ENCODE peak calls at places on chromosomes 2 and 18, in eight cellular contexts. P is PC-9, J is gastrocnemius medialis, K is upper lobe of left lung, E is sigmoid colon, Q is A549, A is left lung, G is GM23338. Y is an unnamed sample.

GRCh38 chr2:217026570-217026969 is 166.7 kb upstream of the TNP1 start:
- DNase-seq in E (no peak), G (no peak), J (no peak), Q (no peak), A (no peak), P (no peak), K (no peak), Y (no peak)

GRCh38 chr18:6482198-6482977 is 67.7 kb upstream of the L3MBTL4 start:
- DNase-seq in J (peak; percentile 25), G (peak; percentile 90), A (peak; percentile 88), E (peak; percentile 84), P (no peak), Q (peak; percentile 5), K (peak; percentile 65), Y (peak; percentile 63)

GRCh38 chr2:138415891-138416494 is 85.6 kb upstream of the SPOPL start:
- DNase-seq in J (no peak), Q (no peak), P (peak; percentile 35), A (no peak), E (no peak), G (no peak), K (no peak), Y (no peak)

GRCh38 chr2:52342458-52342857 is 1310.5 kb upstream of the NRXN1 start:
- DNase-seq in K (no peak), A (no peak), P (no peak), Q (no peak), E (no peak), G (no peak), J (no peak), Y (no peak)

GRCh38 chr2:128374001-128374710 is 55.5 kb upstream of the HS6ST1 start:
- DNase-seq in A (peak; percentile 78), E (no peak), K (peak; percentile 46), G (no peak), Q (no peak), J (no peak), P (no peak), Y (peak; percentile 79)

GRCh38 chr18:24263078-24263477 is 124.2 kb downstream of the CABYR start:
- DNase-seq in P (no peak), A (no peak), E (no peak), G (no peak), J (no peak), Q (no peak), K (no peak), Y (no peak)

GRCh38 chr2:70671059-70671685 is 96.8 kb downstream of the ADD2 start:
- DNase-seq in K (no peak), P (no peak), G (no peak), A (no peak), E (peak; percentile 24), Q (no peak), J (no peak), Y (no peak)

GRCh38 chr2:1588994-1589611 is 155.2 kb downstream of the PXDN start:
- DNase-seq in G (peak; percentile 40), Q (no peak), E (no peak), A (peak; percentile 66), J (no peak), K (no peak), P (no peak), Y (peak; percentile 57)

GRCh38 chr2:127185093-127185492 is 35.0 kb downstream of the CYP27C1 start:
- DNase-seq in P (no peak), J (no peak), K (no peak), G (no peak), E (peak; percentile 63), A (no peak), Q (no peak), Y (no peak)

GRCh38 chr18:6328624-6329016 is 86.1 kb downstream of the L3MBTL4 start:
- DNase-seq in K (no peak), A (no peak), J (no peak), Q (no peak), G (no peak), P (no peak), E (no peak), Y (no peak)

GRCh38 chr2:43340945-43341356 is 114.5 kb upstream of the ZFP36L2 start:
- DNase-seq in G (no peak), P (peak; percentile 76), J (no peak), A (no peak), Q (peak; percentile 10), K (no peak), E (no peak), Y (peak; percentile 64)

GRCh38 chr18:55534547-55534946 is 53.4 kb downstream of the TCF4 start:
- DNase-seq in A (no peak), G (no peak), E (no peak), K (no peak), P (no peak), J (no peak), Q (no peak), Y (no peak)

GRCh38 chr2:183079335-183079775 is 808 bp downstream of the DUSP19 start:
- DNase-seq in K (no peak), P (no peak), E (no peak), Q (no peak), J (no peak), A (no peak), G (no peak), Y (peak; percentile 21)

GRCh38 chr2:162382283-162382682 is 38.4 kb downstream of the GCA start:
- DNase-seq in A (no peak), G (no peak), E (no peak), K (no peak), J (no peak), P (no peak), Q (no peak), Y (no peak)

GRCh38 chr2:20355131-20355530 is 4.5 kb upstream of the PUM2 start:
- DNase-seq in G (no peak), K (no peak), P (no peak), E (no peak), J (no peak), Q (no peak), A (no peak), Y (no peak)

DNA sequence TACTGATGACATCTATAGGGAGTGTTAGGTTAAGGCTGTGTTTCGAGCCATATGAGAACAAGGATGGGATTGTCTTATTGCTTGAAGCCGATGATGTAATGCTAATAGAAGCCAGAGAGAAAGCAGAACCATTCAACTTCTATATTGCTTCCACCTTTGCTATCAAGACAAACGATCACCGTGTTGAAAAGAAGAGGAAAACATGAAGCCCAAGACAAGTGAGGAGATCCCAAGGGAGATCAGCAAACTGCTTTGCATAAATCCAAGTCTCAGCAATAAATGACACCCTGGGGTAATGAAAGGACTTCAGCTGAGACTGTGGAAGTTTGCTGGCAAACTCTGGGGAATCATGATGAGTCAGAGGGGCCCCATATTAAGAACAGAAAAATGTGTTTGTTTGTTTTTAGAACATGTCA is 206.2 kb downstream of the NCKAP5 start:
- DNase-seq in K (no peak), P (no peak), J (no peak), E (no peak), A (no peak), G (no peak), Q (peak; percentile 1), Y (no peak)
- H3K27ac ChIP-seq in K (no peak overlapping the region), P (no peak overlapping the region), J (no peak overlapping the region), E (no peak overlapping the region), A (no peak overlapping the region), G (no peak overlapping the region), Q (peak overlapping the region; percentile 61), Y (no peak overlapping the region)

GRCh38 chr2:145012214-145012670 is 492.3 kb upstream of the ZEB2 start:
- DNase-seq in Q (no peak), A (no peak), P (no peak), J (no peak), K (no peak), E (peak; percentile 78), G (no peak), Y (no peak)

GRCh38 chr2:145012806-145013205 is 492.9 kb upstream of the ZEB2 start:
- DNase-seq in G (no peak), A (no peak), K (no peak), Q (no peak), J (no peak), E (no peak), P (no peak), Y (no peak)

GRCh38 chr2:145006957-145007672 is 487.2 kb upstream of the ZEB2 start:
- DNase-seq in Q (peak; percentile 22), A (no peak), J (peak; percentile 4), K (no peak), E (no peak), P (no peak), G (no peak), Y (peak; percentile 3)

GRCh38 chr2:145010635-145011034 is 490.7 kb upstream of the ZEB2 start:
- DNase-seq in K (no peak), G (no peak), A (no peak), E (no peak), J (no peak), P (no peak), Q (no peak), Y (no peak)

DNA sequence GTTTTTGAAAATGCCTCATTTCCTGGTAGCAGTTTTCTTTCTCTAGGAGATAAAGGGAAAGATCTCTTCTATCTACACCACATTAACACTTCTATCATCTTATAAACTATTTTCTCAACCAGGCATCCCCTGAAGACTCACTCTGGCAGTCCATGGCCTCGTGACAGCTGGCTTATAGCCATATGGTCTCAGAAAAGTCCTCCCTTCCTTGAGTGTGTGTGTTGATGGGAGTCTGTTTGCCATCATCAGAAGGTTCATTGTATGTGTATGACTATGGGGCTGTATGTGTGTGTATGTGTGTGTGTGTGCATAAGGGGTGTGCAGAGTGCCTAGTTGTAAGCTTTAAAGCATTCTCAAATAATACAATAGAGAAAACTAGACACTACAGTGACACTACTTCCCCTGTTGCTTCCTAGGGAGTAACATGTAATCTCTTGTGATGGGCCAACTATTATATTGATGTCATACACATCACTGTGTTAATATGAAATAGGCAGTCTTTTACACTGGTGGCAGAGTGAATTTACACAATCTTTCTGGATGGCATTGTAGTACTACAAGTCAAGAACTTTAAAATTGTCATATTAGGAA is 487.8 kb upstream of the ZEB2 start:
- DNase-seq in J (no peak), Q (peak; percentile 31), A (no peak), K (no peak), P (no peak), G (no peak), E (no peak), Y (no peak)
- H3K4me3 ChIP-seq in J (no peak overlapping the region), Q (peak overlapping the region; percentile 17), A (no peak overlapping the region), K (no peak overlapping the region), P (no peak overlapping the region), G (no peak overlapping the region), E (no peak overlapping the region), Y (no peak overlapping the region)

GRCh38 chr2:101820519-101820918 is 123.0 kb downstream of the MAP4K4 start:
- DNase-seq in A (no peak), G (no peak), K (no peak), Q (no peak), P (no peak), E (no peak), J (no peak), Y (peak; percentile 43)
- H3K27ac ChIP-seq in A (no peak overlapping the region), G (no peak overlapping the region), K (peak overlapping the region; percentile 21), Q (peak overlapping the region; percentile 47), P (no peak overlapping the region), E (no peak overlapping the region), J (no peak overlapping the region), Y (no peak overlapping the region)

GRCh38 chr18:59730896-59731295 is 33.7 kb upstream of the CCBE1 start:
- DNase-seq in J (no peak), P (no peak), K (no peak), G (no peak), A (no peak), Q (no peak), E (no peak), Y (no peak)
- H3K4me3 ChIP-seq in J (no peak overlapping the region), P (no peak overlapping the region), K (no peak overlapping the region), G (no peak overlapping the region), A (no peak overlapping the region), Q (no peak overlapping the region), E (no peak overlapping the region), Y (no peak overlapping the region)

GRCh38 chr2:28626891-28627421 is 124.7 kb upstream of the PPP1CB start:
- DNase-seq in P (no peak), G (no peak), J (peak; percentile 45), A (no peak), Q (no peak), K (no peak), E (peak; percentile 91), Y (peak; percentile 83)
- H3K27ac ChIP-seq in P (no peak overlapping the region), G (no peak overlapping the region), J (peak overlapping the region; percentile 93), A (peak overlapping the region; percentile 55), Q (no peak overlapping the region), K (peak overlapping the region; percentile 89), E (peak overlapping the region; percentile 92), Y (peak overlapping the region; percentile 51)